ENCODE peak calls at places on chromosomes 7 and 10, in six cellular contexts. S, P, J, L, G and C are unnamed samples.

GRCh38 chr10:122882798-122883197 is 3.4 kb upstream of the FAM24B start:
- DNase-seq in S (no peak), P (no peak), J (no peak), L (no peak), G (no peak), C (no peak)

GRCh38 chr7:78264105-78264504 is 465.5 kb downstream of the PHTF2 start:
- DNase-seq in S (no peak), P (no peak), J (peak; percentile 14), L (no peak), G (no peak), C (no peak)

GRCh38 chr10:91409869-91410637 is at the start of gene HECTD2:
- DNase-seq in S (peak; percentile 85), P (peak; percentile 87), J (peak; percentile 81), L (peak; percentile 46), G (peak; percentile 77), C (peak; percentile 81)

GRCh38 chr10:48509974-48510692 is 94.7 kb downstream of the ARHGAP22 start:
- DNase-seq in S (no peak), P (no peak), J (no peak), L (no peak), G (no peak), C (peak; percentile 45)

GRCh38 chr7:92695308-92696261 is 105.4 kb upstream of the FAM133B start:
- DNase-seq in S (no peak), P (no peak), J (no peak), L (no peak), G (no peak), C (no peak)

GRCh38 chr10:110864662-110865140 is 7.0 kb upstream of the PDCD4 start:
- DNase-seq in S (peak; percentile 86), P (peak; percentile 87), J (peak; percentile 93), L (no peak), G (no peak), C (peak; percentile 22)

GRCh38 chr7:150668977-150669376 is 16.5 kb upstream of the GIMAP2 start:
- DNase-seq in S (no peak), P (no peak), J (no peak), L (no peak), G (no peak), C (no peak)

GRCh38 chr7:124764847-124765400 is 668 bp downstream of the GPR37 start:
- DNase-seq in S (peak; percentile 10), P (peak; percentile 9), J (peak; percentile 84), L (no peak), G (peak; percentile 12), C (no peak)

GRCh38 chr10:78178940-78179339 is 145.3 kb downstream of the RPS24 start:
- DNase-seq in S (no peak), P (no peak), J (no peak), L (no peak), G (peak; percentile 26), C (no peak)

GRCh38 chr7:35032166-35032565 is 5.1 kb downstream of the DPY19L1 start:
- DNase-seq in S (no peak), P (no peak), J (no peak), L (no peak), G (no peak), C (no peak)

GRCh38 chr7:50304911-50305621 is 550 bp downstream of the IKZF1 start:
- DNase-seq in S (peak; percentile 65), P (peak; percentile 74), J (peak; percentile 84), L (no peak), G (no peak), C (peak; percentile 81)

GRCh38 chr7:100686822-100687211 is 7.2 kb downstream of the GIGYF1 start:
- DNase-seq in S (no peak), P (no peak), J (no peak), L (no peak), G (no peak), C (no peak)

GRCh38 chr10:112842832-112843360 is 107.2 kb upstream of the TCF7L2 start:
- DNase-seq in S (no peak), P (no peak), J (no peak), L (no peak), G (no peak), C (no peak)

GRCh38 chr10:132360766-132361447 is 28.9 kb downstream of the LRRC27 start:
- DNase-seq in S (no peak), P (no peak), J (peak; percentile 16), L (no peak), G (peak; percentile 26), C (peak; percentile 33)

GRCh38 chr7:98240961-98241673 is 10.9 kb downstream of the TECPR1 start:
- DNase-seq in S (no peak), P (no peak), J (peak; percentile 29), L (no peak), G (peak; percentile 56), C (peak; percentile 11)

GRCh38 chr10:16436758-16437539 is at the start of gene PTER:
- DNase-seq in S (peak; percentile 95), P (peak; percentile 96), J (peak; percentile 95), L (peak; percentile 95), G (peak; percentile 91), C (peak; percentile 98)

GRCh38 chr7:151247611-151248176 is 800 bp downstream of the SMARCD3 start:
- DNase-seq in S (no peak), P (no peak), J (no peak), L (peak; percentile 77), G (no peak), C (no peak)

GRCh38 chr7:13673290-13673689 is 316.2 kb downstream of the ETV1 start:
- DNase-seq in S (no peak), P (no peak), J (no peak), L (no peak), G (no peak), C (no peak)

DNA sequence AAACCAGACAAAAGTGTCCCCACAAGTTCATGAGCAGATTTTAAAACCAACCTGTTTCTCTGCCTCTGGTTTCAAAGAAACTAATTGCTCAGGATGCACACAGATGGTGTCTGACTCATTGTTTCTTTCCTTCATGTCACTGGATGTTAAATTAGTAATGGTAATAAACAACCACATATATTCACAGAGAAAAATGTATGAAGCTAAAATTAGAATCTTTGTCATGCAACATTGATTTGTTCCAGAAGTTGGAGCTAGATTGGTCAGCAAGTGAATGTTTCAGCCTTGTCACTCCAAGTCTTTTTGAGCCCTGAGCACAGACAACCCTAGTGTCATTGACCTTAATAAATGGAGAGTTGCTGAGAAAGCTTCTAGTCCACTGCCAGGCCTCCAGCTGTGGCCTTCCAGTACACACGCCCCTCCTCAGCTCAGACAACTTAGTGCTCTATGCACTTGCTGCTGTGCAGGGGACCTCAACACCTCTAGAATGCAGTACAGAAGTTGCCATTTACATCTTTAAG is 175.9 kb downstream of the CCDC71L start:
- DNase-seq in S (no peak), P (no peak), J (no peak), L (no peak), G (peak; percentile 53), C (no peak)
- H3K27ac ChIP-seq in S (no peak overlapping the region), P (no peak overlapping the region), J (no peak overlapping the region), L (peak overlapping the region; percentile 53), G (no peak overlapping the region), C (no peak overlapping the region)

GRCh38 chr7:120988591-120989299 is at the start of gene CPED1:
- DNase-seq in S (no peak), P (peak; percentile 12), J (peak; percentile 86), L (peak; percentile 65), G (peak; percentile 26), C (peak; percentile 15)
- H3K27ac ChIP-seq in S (no peak within 1 kb of the TSS), P (no peak within 1 kb of the TSS), J (peak within 1 kb of the TSS; percentile 32), L (peak within 1 kb of the TSS; percentile 92), G (no peak within 1 kb of the TSS), C (no peak within 1 kb of the TSS)

GRCh38 chr10:95815701-95816100 is 59.7 kb downstream of the ENTPD1 start:
- DNase-seq in S (no peak), P (no peak), J (no peak), L (no peak), G (no peak), C (no peak)
- H3K27ac ChIP-seq in S (no peak overlapping the region), P (no peak overlapping the region), J (no peak overlapping the region), L (no peak overlapping the region), G (no peak overlapping the region), C (no peak overlapping the region)

DNA sequence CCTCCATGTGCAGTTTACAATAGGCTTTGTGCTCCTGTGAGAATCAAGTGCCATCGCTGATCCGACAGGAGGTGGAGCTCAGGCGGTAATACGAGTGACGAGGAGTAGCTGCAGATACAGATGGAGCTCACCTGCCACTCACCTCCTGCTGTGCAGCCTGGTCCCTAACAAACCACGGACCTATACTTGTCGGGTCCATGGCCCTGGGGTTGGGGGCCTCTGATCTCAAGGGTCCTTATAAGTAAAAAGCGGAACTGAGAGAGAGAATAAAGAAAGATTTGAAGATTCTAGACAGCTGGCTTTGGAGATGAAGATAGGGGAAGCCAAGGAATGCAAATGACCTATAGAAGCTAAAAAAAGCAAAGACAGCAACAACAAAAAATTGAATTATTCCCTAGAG is 130.6 kb downstream of the PLXDC2 start:
- DNase-seq in S (no peak), P (no peak), J (no peak), L (no peak), G (no peak), C (no peak)
- H3K27ac ChIP-seq in S (no peak overlapping the region), P (no peak overlapping the region), J (no peak overlapping the region), L (peak overlapping the region; percentile 48), G (no peak overlapping the region), C (no peak overlapping the region)

GRCh38 chr7:102978280-102978679 is 65.5 kb downstream of the LRRC17 start:
- DNase-seq in S (no peak), P (no peak), J (no peak), L (no peak), G (peak; percentile 34), C (no peak)
- H3K27ac ChIP-seq in S (no peak overlapping the region), P (no peak overlapping the region), J (no peak overlapping the region), L (no peak overlapping the region), G (peak overlapping the region; percentile 78), C (no peak overlapping the region)

GRCh38 chr10:114526112-114526496 is 121.8 kb upstream of the AFAP1L2 start:
- DNase-seq in S (peak; percentile 60), P (peak; percentile 71), J (peak; percentile 72), L (no peak), G (no peak), C (no peak)
- H3K27ac ChIP-seq in S (peak overlapping the region; percentile 80), P (peak overlapping the region; percentile 94), J (peak overlapping the region; percentile 71), L (peak overlapping the region; percentile 60), G (peak overlapping the region; percentile 92), C (peak overlapping the region; percentile 22)